ENCODE peak calls at places on chromosomes 11 and 22, in four cellular contexts. B is right lobe of liver, I is ovary, P is esophagus squamous epithelium. S is an unnamed sample.

GRCh38 chr11:48050304-48050703 is 69.9 kb downstream of the PTPRJ start:
- DNase-seq in B (no peak), I (no peak), P (no peak), S (no peak)

GRCh38 chr22:42229455-42230149 is 40.9 kb downstream of the TCF20 start:
- DNase-seq in B (no peak), I (peak), P (no peak), S (peak)

GRCh38 chr22:31891366-31892079 is 52.8 kb upstream of the YWHAH start:
- DNase-seq in B (no peak), I (no peak), P (no peak), S (no peak)

GRCh38 chr11:128924618-128925017 is 18.1 kb downstream of the TP53AIP1 start:
- DNase-seq in B (peak), I (no peak), P (no peak), S (no peak)

GRCh38 chr11:71949034-71949433 is 20.2 kb downstream of the RNF121 start:
- DNase-seq in B (no peak), I (no peak), P (no peak), S (no peak)

GRCh38 chr22:23263651-23264555 is 83.6 kb downstream of the BCR start:
- DNase-seq in B (no peak), I (no peak), P (no peak), S (no peak)

GRCh38 chr11:128936546-128937275 is 6.0 kb downstream of the TP53AIP1 start:
- DNase-seq in B (no peak), I (no peak), P (no peak), S (no peak)

GRCh38 chr11:79564288-79564925 is 123.6 kb upstream of the TENM4 start:
- DNase-seq in B (no peak), I (no peak), P (no peak), S (no peak)

GRCh38 chr11:18313985-18314763 is 7.8 kb downstream of the HPS5 start:
- DNase-seq in B (no peak), I (peak), P (no peak), S (no peak)

GRCh38 chr22:20494978-20495860 is at the start of gene KLHL22:
- DNase-seq in B (peak), I (no peak), P (no peak), S (peak)

GRCh38 chr11:10878408-10879214 is 20.8 kb upstream of the ZBED5 start:
- DNase-seq in B (no peak), I (no peak), P (no peak), S (peak)

GRCh38 chr11:93654266-93654665 is 7.2 kb upstream of the CEP295 start:
- DNase-seq in B (no peak), I (no peak), P (no peak), S (no peak)

GRCh38 chr11:59207988-59208432 is 4.7 kb downstream of the MPEG1 start:
- DNase-seq in B (no peak), I (no peak), P (no peak), S (peak)

GRCh38 chr11:18790820-18791174 is 801 bp downstream of the PTPN5 start:
- DNase-seq in B (no peak), I (no peak), P (no peak), S (no peak)

GRCh38 chr11:111910637-111911562 is 670 bp downstream of the CRYAB start:
- DNase-seq in B (no peak), I (no peak), P (no peak), S (no peak)

GRCh38 chr11:1829039-1829820 is 5.6 kb upstream of the SYT8 start:
- DNase-seq in B (peak), I (no peak), P (no peak), S (no peak)

GRCh38 chr22:42648368-42649260 is 578 bp downstream of the CYB5R3 start:
- DNase-seq in B (peak), I (peak), P (no peak), S (peak)

GRCh38 chr11:115126515-115127208 is 377.6 kb downstream of the CADM1 start:
- DNase-seq in B (no peak), I (no peak), P (no peak), S (no peak)

GRCh38 chr22:40727607-40728325 is 48.5 kb downstream of the MCHR1 start:
- DNase-seq in B (no peak), I (no peak), P (no peak), S (no peak)

GRCh38 chr22:49404020-49404419 is 423.7 kb downstream of the BRD1 start:
- DNase-seq in B (no peak), I (no peak), P (no peak), S (no peak)

GRCh38 chr11:115761817-115762216 is 257.6 kb upstream of the CADM1 start:
- DNase-seq in B (no peak), I (no peak), P (no peak), S (no peak)

GRCh38 chr22:50696251-50696798 is 23.7 kb downstream of the SHANK3 start:
- DNase-seq in B (no peak), I (peak), P (no peak), S (no peak)

GRCh38 chr11:76005746-76006145 is 190.7 kb downstream of the UVRAG start:
- DNase-seq in B (no peak), I (no peak), P (no peak), S (no peak)

GRCh38 chr11:118819687-118820086 is 28.7 kb upstream of the DDX6 start:
- DNase-seq in B (no peak), I (no peak), P (no peak), S (no peak)

GRCh38 chr11:30789270-30789669 is 203.1 kb upstream of the MPPED2 start:
- DNase-seq in B (no peak), I (no peak), P (no peak), S (no peak)

GRCh38 chr11:22822204-22822603 is 7.4 kb downstream of the SVIP start:
- DNase-seq in B (no peak), I (no peak), P (no peak), S (no peak)

GRCh38 chr11:45079943-45080719 is 66.3 kb upstream of the PRDM11 start:
- DNase-seq in B (peak), I (no peak), P (no peak), S (no peak)

GRCh38 chr11:19995131-19995530 is 165.1 kb downstream of the DBX1 start:
- DNase-seq in B (no peak), I (no peak), P (no peak), S (peak)

GRCh38 chr11:106958506-106959248 is 59.6 kb downstream of the GUCY1A2 start:
- DNase-seq in B (no peak), I (no peak), P (no peak), S (no peak)

GRCh38 chr11:64021742-64022067 is 14.0 kb upstream of the FLRT1 start:
- DNase-seq in B (no peak), I (no peak), P (no peak), S (no peak)

GRCh38 chr11:70164705-70165104 is 38.4 kb upstream of the FADD start:
- DNase-seq in B (no peak), I (no peak), P (no peak), S (no peak)

GRCh38 chr11:35664977-35665441 is 2.4 kb downstream of the TRIM44 start:
- DNase-seq in B (no peak), I (no peak), P (no peak), S (no peak)

GRCh38 chr11:94046796-94047195 is 25.6 kb downstream of the HEPHL1 start:
- DNase-seq in B (no peak), I (no peak), P (no peak), S (no peak)

GRCh38 chr22:19822301-19823117 is 32.2 kb downstream of the GNB1L start:
- DNase-seq in B (peak), I (peak), P (no peak), S (no peak)

GRCh38 chr11:68128682-68129327 is 7.6 kb upstream of the CHKA start:
- DNase-seq in B (peak), I (peak), P (no peak), S (peak)

GRCh38 chr11:61841636-61842332 is 13.7 kb downstream of the FADS2 start:
- DNase-seq in B (no peak), I (no peak), P (no peak), S (no peak)

GRCh38 chr11:61842421-61842820 is 14.3 kb downstream of the FADS2 start:
- DNase-seq in B (no peak), I (no peak), P (no peak), S (no peak)

GRCh38 chr11:61847914-61848581 is 19.9 kb downstream of the FADS2 start:
- DNase-seq in B (no peak), I (no peak), P (no peak), S (no peak)

GRCh38 chr11:61846351-61846750 is 18.3 kb downstream of the FADS2 start:
- DNase-seq in B (no peak), I (no peak), P (no peak), S (no peak)

GRCh38 chr11:61844909-61845565 is 16.9 kb downstream of the FADS2 start:
- DNase-seq in B (no peak), I (no peak), P (no peak), S (no peak)
- TF ChIP-seq POLR2A in B (no peak), I (no peak), P (no peak), S (no peak)

DNA sequence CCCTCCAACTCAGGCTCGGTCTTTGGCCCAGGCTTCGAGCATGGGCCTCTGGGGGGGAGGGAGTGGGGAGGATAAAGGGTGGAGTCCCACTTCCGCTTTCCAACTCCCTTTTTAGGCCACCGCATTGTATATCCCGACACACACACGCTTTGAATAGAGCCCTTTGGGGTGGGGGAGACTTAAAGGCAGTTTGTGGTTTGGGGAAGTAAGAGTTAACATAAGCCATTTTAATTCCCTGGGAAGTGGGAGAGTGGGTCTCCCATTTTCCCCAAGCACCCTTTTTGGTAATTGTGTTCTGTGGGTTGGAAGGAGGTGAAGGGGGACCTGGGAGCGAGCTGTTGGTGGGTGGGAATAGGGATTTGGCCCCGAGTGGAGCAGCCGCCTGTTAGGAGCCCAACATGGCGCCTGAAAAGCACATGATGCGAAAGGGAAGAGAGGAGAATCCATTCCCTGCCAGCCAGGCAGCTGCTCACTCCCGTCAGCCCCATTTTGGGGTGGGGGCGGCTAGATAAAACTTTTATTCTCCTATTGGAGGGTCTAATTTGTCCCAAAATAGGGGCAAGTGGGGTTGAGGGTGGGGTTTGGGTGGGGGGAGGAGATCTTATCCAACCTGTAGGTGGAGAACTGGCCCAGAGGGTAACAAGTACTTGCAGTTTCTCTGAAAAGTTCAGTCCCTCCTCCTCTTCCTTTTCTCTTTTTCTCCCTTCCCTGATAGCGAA is 983 bp downstream of the PCF11 start:
- DNase-seq in B (peak), I (peak), P (no peak), S (peak)
- TF ChIP-seq POLR2A in B (no peak), I (no peak), P (no peak), S (no peak)

DNA sequence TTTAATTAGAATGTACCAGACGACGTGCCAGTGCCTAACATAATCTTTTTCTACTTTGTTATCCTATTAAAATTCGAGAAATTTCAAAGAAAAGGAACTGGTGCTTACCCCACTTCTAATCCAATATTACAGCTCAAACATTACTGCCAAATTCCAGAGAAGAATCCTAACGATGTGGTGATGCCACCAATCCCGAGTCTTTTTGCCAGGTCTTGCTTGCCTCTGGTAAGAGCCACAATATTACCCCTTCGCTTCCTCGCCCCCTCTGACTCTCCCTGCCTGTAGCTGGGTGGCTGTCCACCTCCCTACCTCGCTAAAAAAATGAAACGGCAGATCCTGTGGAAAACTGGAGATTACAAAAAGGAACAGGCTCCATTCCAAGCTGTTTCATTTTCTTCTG is 49.4 kb upstream of the TBCEL start:
- DNase-seq in B (no peak), I (no peak), P (no peak), S (no peak)
- TF ChIP-seq POLR2A in B (no peak), I (no peak), P (no peak), S (no peak)

GRCh38 chr11:253160-253885 is 16.5 kb downstream of the PSMD13 start:
- DNase-seq in B (no peak), I (no peak), P (no peak), S (no peak)
- TF ChIP-seq POLR2A in B (no peak), I (no peak), P (no peak), S (no peak)